ENCODE peak calls at places on chromosomes 11 and 22, in nine cellular contexts. X is GM06990, O is brain microvascular endothelial cell, M is cardiac muscle cell, Z is astrocyte of the cerebellum, W is uterus, A is astrocyte of the spinal cord, U is A673, B is lower leg skin. L is an unnamed sample.

GRCh38 chr11:63589000-63589399 is 25.2 kb downstream of the PLAAT3 start:
- DNase-seq in O (no peak), A (no peak), X (no peak), B (no peak), U (no peak), M (no peak), Z (no peak), W (no peak), L (no peak)

GRCh38 chr11:6610591-6610990 is 1.4 kb downstream of the TAF10 start:
- DNase-seq in X (no peak), W (peak), M (no peak), Z (no peak), O (no peak), B (peak), A (no peak), U (no peak), L (no peak)

GRCh38 chr11:19846654-19847330 is 134.2 kb downstream of the NAV2 start:
- DNase-seq in X (no peak), B (no peak), M (no peak), U (no peak), W (peak), A (peak), Z (peak), O (peak), L (no peak)

GRCh38 chr11:46914363-46914762 is 4.0 kb downstream of the LRP4 start:
- DNase-seq in O (peak), X (no peak), Z (no peak), U (no peak), A (peak), W (no peak), M (peak), B (no peak), L (peak)

GRCh38 chr22:33841281-33842005 is 78.8 kb downstream of the LARGE1 start:
- DNase-seq in Z (no peak), X (no peak), M (no peak), O (no peak), U (no peak), W (no peak), A (no peak), B (no peak), L (no peak)

GRCh38 chr22:35480627-35481565 is 59.7 kb upstream of the RASD2 start:
- DNase-seq in A (no peak), B (no peak), W (no peak), M (no peak), U (peak), O (no peak), Z (no peak), X (no peak), L (no peak)

GRCh38 chr11:91981995-91982394 is 242.6 kb upstream of the FAT3 start:
- DNase-seq in O (peak), B (no peak), M (no peak), A (peak), U (peak), X (no peak), Z (peak), W (peak), L (peak)

GRCh38 chr11:118338637-118339061 is 3.9 kb downstream of the CD3D start:
- DNase-seq in X (no peak), A (no peak), W (no peak), U (peak), Z (no peak), M (no peak), B (no peak), O (no peak), L (peak)

GRCh38 chr11:112162761-112163669 is 879 bp downstream of the IL18 start:
- DNase-seq in U (no peak), Z (no peak), M (no peak), O (no peak), W (no peak), A (peak), B (no peak), X (no peak), L (peak)

GRCh38 chr11:35077709-35078695 is 61.0 kb upstream of the CD44 start:
- DNase-seq in U (peak), M (no peak), B (no peak), A (peak), O (peak), X (peak), Z (peak), W (no peak), L (peak)

GRCh38 chr22:38257170-38257569 is 15.6 kb downstream of the TMEM184B start:
- DNase-seq in U (no peak), B (no peak), W (peak), Z (no peak), O (no peak), X (no peak), M (no peak), A (peak), L (no peak)
- H3K4me3 ChIP-seq in U (no peak), B (no peak), W (peak), Z (no peak), O (no peak), X (no peak), M (no peak), A (no peak), L (no peak)

DNA sequence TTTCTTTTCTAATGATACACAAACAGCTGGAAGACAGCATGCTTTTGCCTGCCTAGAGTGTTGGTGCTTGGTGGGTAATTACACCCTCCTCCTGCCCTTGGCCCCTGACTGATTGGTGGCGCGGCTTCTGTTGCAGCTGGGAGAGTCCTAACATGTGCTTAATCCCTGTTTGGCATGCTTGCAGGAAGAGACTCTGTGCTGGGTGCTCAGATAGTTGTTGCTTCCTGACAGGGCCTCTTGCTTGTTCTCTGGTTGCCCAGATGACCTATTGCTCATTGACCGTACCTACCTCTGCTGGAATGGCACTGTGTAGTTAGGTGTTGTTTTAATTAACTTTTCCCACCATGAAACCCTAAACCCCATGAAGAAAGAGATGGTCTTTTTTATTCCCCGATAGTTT is 107.0 kb upstream of the SORL1-AS1 start:
- DNase-seq in B (no peak), U (no peak), W (no peak), M (no peak), A (no peak), Z (no peak), O (no peak), X (no peak), L (no peak)
- TF ChIP-seq CTCF in B (no peak), U (no peak), W (no peak), M (no peak), A (no peak), Z (no peak), O (no peak), X (no peak), L (no peak)

DNA sequence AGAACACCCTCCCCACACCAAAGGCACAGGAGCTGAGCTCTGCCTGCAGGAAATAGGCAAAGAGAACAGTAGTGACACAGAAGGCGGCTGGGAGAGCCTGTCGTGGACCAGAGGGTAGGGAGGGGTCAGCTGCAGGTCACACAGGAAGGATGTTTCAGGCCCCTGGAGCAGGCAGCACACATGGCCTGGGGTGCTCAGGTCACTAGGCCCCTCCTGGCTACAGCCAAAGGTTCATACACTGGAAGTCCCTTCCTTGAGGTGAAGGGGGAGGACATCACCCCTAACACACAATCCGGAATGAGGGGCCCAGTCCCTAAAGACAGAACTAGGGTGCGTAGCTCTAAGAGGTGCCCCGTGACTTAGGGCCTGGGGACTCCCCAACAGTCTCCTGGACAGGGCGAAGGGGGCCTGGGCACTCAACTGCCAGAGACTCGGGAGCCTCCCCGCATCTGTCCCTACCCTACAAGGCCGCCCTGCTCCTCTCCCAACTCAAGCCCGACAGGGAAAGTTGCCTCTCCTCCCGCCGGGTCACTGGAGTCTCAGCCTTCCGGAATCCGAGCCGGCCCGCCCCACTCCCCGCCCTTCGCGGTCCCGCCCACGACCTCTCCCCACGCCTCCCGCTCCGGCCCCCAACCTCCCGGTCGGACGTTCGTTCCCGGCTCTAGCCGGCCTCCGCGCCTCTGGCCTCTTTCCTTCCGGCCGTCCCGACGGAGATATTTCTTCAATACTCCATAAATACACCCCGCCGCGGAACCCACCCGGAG is at the start of gene CYB5R2:
- DNase-seq in M (peak), X (peak), A (no peak), Z (no peak), W (peak), U (no peak), O (no peak), B (peak), L (peak)
- H3K4me3 ChIP-seq in M (peak), X (peak), A (peak), Z (peak), W (peak), U (peak), O (peak), B (peak), L (peak)

DNA sequence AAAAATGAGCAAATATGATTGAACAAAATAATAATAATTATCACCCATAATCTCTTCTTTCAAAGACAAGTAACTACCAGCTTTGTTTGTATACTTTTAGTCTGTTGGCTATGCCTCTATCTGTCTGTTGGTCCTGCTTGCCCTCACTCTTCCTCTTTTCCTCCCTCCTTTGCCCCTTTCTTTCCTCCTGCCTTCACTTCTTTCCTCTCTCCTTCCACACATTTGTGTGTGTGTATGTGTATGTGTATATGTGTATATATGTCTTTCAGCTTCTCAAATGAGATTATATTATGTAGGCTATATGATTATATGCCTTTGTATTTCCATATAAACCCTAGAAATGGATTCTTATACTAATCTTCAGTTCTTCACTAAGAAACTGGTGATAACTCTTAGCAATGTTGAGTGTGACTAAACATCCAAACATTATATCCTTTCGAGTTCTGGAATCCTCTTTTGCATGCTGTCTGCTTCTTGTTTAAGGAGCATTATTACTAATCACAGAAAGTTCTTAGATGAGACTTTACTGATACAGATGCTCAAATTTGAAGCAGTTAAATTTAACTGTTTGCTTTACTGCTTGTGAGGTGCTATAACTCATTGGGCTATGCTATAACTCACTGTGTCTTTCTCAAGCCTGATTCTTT is 219.1 kb downstream of the TMEM135 start:
- DNase-seq in U (no peak), O (no peak), M (no peak), W (no peak), A (no peak), B (no peak), X (no peak), Z (no peak), L (no peak)
- TF ChIP-seq CTCF in U (no peak), O (no peak), M (no peak), W (no peak), A (no peak), B (no peak), X (no peak), Z (no peak), L (no peak)

GRCh38 chr11:28696591-28696990 is 588.4 kb downstream of the METTL15 start:
- DNase-seq in Z (no peak), W (no peak), U (no peak), X (no peak), O (no peak), M (no peak), A (no peak), B (no peak), L (no peak)

GRCh38 chr11:28702450-28702790 is 594.2 kb downstream of the METTL15 start:
- DNase-seq in B (no peak), A (no peak), O (no peak), W (no peak), X (no peak), M (no peak), U (no peak), Z (no peak), L (no peak)

GRCh38 chr11:28701760-28702449 is 593.7 kb downstream of the METTL15 start:
- DNase-seq in X (no peak), Z (no peak), A (peak), U (peak), B (no peak), W (no peak), M (no peak), O (no peak), L (peak)

GRCh38 chr11:28697920-28698827 is 590.0 kb downstream of the METTL15 start:
- DNase-seq in X (no peak), U (peak), M (peak), Z (peak), W (no peak), O (peak), B (peak), A (peak), L (peak)

DNA sequence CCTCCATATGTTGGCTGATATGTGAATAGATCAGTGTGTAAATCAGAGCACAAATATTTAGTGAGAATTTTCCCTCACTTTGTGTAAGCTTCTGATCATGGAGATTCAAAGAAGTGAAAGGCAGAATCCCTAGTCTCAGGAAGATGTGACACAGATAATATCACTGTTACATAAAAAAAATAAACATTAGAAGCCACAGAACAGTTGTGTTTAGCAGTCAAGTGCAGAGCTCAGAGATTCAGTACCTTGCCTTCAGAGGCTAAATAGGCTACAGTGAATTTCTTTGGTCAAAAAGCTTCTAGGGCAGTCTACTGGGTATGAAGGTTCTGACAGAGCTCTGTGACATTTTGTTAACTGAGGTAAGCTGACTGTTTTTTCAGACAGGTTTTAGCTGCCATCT is 591.5 kb downstream of the METTL15 start:
- DNase-seq in M (no peak), X (no peak), O (no peak), U (no peak), Z (no peak), W (no peak), B (no peak), A (no peak), L (no peak)
- H3K4me3 ChIP-seq in M (no peak), X (no peak), O (no peak), U (no peak), Z (no peak), W (no peak), B (no peak), A (no peak), L (no peak)

GRCh38 chr11:29959488-29959887 is 57.3 kb downstream of the KCNA4 start:
- DNase-seq in U (no peak), Z (no peak), M (no peak), A (no peak), W (no peak), B (no peak), X (no peak), O (no peak), L (no peak)

GRCh38 chr11:29963796-29964195 is 53.0 kb downstream of the KCNA4 start:
- DNase-seq in Z (no peak), O (no peak), W (no peak), M (no peak), B (no peak), U (no peak), A (no peak), X (no peak), L (no peak)

GRCh38 chr11:29963068-29963467 is 53.8 kb downstream of the KCNA4 start:
- DNase-seq in W (no peak), O (no peak), Z (no peak), U (no peak), A (no peak), X (no peak), B (no peak), M (no peak), L (no peak)

GRCh38 chr11:29957406-29957805 is 59.4 kb downstream of the KCNA4 start:
- DNase-seq in U (no peak), A (no peak), B (no peak), O (no peak), W (no peak), Z (no peak), M (no peak), X (no peak), L (peak)

DNA sequence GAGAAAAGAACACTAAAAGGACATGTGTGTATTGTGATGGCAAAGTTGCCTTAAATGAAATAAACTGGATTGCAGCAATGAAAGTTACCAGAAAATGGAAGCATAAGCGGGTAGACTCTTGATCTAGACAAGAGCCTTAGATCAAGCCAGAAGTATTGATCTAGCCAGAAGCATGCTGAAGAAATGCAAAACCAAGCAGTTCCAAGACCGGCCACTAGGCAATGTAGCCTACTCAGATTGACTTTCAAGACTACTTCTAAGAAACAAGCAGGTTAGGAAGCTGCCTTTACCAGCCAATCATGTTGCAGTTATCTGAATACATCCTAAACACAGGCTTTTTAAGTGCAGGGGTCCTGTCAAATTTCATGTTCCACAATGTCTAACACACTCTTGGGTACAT is 54.6 kb downstream of the KCNA4 start:
- DNase-seq in W (no peak), U (peak), X (no peak), A (no peak), Z (no peak), B (no peak), O (no peak), M (no peak), L (peak)
- TF ChIP-seq CTCF in W (no peak), U (peak), X (peak), A (no peak), Z (peak), B (no peak), O (peak), M (peak), L (peak)

GRCh38 chr11:57482782-57483569 is 22.6 kb downstream of the RTN4RL2 start:
- DNase-seq in O (peak), Z (no peak), A (no peak), U (peak), X (peak), M (peak), B (no peak), W (no peak), L (peak)
- H3K4me3 ChIP-seq in O (peak), Z (peak), A (peak), U (peak), X (no peak), M (peak), B (no peak), W (no peak), L (peak)

DNA sequence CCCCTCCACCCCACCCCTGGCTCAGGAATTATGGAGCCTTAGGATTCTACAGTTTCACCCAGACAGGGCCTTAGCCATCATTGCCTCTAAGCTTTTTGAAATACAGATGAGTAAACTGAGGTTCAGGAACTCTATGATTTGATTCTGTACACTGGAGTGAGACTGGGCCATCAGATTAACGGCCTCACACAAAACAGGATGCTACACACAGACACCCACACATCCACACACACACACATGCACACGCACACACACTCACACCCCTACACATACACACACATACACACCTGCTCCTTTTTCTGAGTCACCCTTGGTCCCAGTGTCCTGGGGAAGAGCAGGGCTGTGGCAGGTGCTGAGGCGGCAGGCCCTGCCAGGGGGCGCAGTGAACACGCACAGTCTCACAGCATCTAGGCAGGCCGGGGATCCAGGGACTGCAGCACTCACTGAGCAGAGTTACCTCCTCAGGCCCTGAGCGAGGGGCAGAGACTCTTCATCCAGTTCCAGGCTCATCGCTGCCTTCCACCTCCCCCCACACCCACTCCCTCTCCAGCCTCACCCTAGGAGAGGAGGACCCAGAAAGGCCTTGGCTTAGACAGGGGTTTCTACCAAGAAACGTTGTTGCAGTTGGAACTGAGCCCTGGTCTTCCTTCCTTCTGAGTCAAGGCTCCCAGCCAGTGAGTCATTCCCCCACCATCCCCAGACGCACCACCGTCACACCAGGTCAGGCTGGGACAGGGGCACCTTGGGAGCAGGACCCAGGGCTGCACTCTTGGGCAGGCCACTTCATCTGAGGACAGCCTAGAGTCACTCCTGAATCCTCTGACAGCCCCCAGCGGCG is 89.8 kb upstream of the PARVA start:
- DNase-seq in A (peak), M (peak), Z (peak), O (peak), B (peak), W (peak), X (no peak), U (peak), L (peak)
- TF ChIP-seq CTCF in A (peak), M (peak), Z (peak), O (peak), B (no peak), W (peak), X (peak), U (peak), L (peak)

DNA sequence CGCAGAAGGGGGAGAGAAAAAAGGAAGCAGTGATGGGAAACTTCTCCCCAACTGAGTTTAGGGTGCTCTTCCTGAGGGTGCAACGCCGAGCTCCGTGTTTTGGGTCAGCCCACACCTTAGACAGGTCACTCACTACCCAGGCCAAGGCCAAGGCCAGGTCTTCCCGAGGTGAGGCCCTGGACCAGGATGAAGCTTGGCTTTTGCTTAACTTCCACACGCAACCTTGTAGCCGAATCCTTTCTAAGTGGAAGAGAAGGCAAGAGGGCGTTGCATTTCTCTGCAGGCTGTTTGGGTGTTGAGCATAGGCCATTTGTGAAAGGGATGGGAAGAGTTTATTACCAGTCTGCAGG is 1.4 kb downstream of the KREMEN1 start:
- DNase-seq in O (no peak), M (no peak), X (no peak), W (no peak), B (no peak), Z (no peak), U (no peak), A (no peak), L (no peak)
- H3K4me3 ChIP-seq in O (no peak), M (peak), X (no peak), W (peak), B (peak), Z (peak), U (peak), A (no peak), L (peak)